ENCODE peak calls at places on chromosomes 13 and 19, in six cellular contexts. U, A, D, N, L and C are unnamed samples. For H3K4me1, the result is how much of the 10 kb centered on the place peaks cover.

GRCh38 chr19:30376826-30377425 is 4.7 kb downstream of the ZNF536 start:
- DNase-seq in L (no peak), A (no peak), D (no peak), U (no peak), N (no peak), C (no peak)

GRCh38 chr13:33787051-33787591 is 30.8 kb upstream of the RFC3 start:
- DNase-seq in L (no peak), N (peak), D (no peak), U (no peak), A (peak), C (no peak)

GRCh38 chr19:15453091-15453498 is 3.3 kb upstream of the WIZ start:
- DNase-seq in A (no peak), L (no peak), D (peak), U (no peak), N (peak), C (no peak)

GRCh38 chr19:13796301-13797057 is 1.2 kb downstream of the ZSWIM4 start:
- DNase-seq in D (no peak), L (peak), N (peak), A (no peak), U (peak), C (peak)

GRCh38 chr13:33057019-33057785 is 41.0 kb downstream of the KL start:
- DNase-seq in U (no peak), N (peak), A (peak), D (no peak), L (no peak), C (no peak)

GRCh38 chr13:29679357-29680050 is 84.0 kb upstream of the SLC7A1 start:
- DNase-seq in L (peak), N (no peak), D (no peak), A (no peak), U (no peak), C (no peak)

GRCh38 chr19:5897189-5897969 is 6.2 kb downstream of the NDUFA11 start:
- DNase-seq in D (no peak), L (no peak), A (no peak), N (no peak), U (no peak), C (no peak)

GRCh38 chr19:3617463-3617862 is 9.1 kb downstream of the CACTIN start:
- DNase-seq in A (no peak), N (no peak), U (peak), L (no peak), D (no peak), C (no peak)

GRCh38 chr19:5269279-5269678 is 71.3 kb downstream of the PTPRS start:
- DNase-seq in L (no peak), A (no peak), D (no peak), N (no peak), U (no peak), C (no peak)

GRCh38 chr19:602391-603301 is 13.0 kb downstream of the HCN2 start:
- DNase-seq in N (no peak), U (no peak), D (no peak), L (no peak), A (no peak), C (no peak)

GRCh38 chr19:31146546-31147183 is 202.6 kb downstream of the TSHZ3 start:
- DNase-seq in L (no peak), A (no peak), U (no peak), D (no peak), N (peak), C (no peak)

GRCh38 chr19:52535831-52536800 is 8.6 kb downstream of the ZNF808 start:
- DNase-seq in L (peak), U (peak), A (peak), N (peak), D (peak), C (peak)

GRCh38 chr13:108427355-108427754 is 157.8 kb downstream of the TNFSF13B start:
- DNase-seq in A (no peak), L (no peak), D (no peak), U (no peak), N (no peak), C (no peak)

GRCh38 chr13:51683537-51684050 is 99.3 kb downstream of the WDFY2 start:
- DNase-seq in A (no peak), D (no peak), N (no peak), U (no peak), L (no peak), C (no peak)

GRCh38 chr19:53892981-53893325 is 11.0 kb downstream of the PRKCG start:
- DNase-seq in L (no peak), A (peak), N (no peak), D (no peak), U (no peak), C (no peak)

GRCh38 chr19:18896421-18896841 is 473 bp upstream of the CERS1 start:
- DNase-seq in A (peak), L (no peak), N (peak), U (no peak), D (peak), C (no peak)

GRCh38 chr19:543912-544608 is at the start of gene GZMM:
- DNase-seq in A (peak), D (no peak), N (no peak), U (no peak), L (no peak), C (no peak)

GRCh38 chr19:19948800-19949199 is 48.1 kb downstream of the ZNF93 start:
- DNase-seq in D (no peak), N (no peak), A (no peak), L (no peak), U (no peak), C (no peak)

GRCh38 chr13:46339035-46339666 is 47.9 kb downstream of the RUBCNL start:
- DNase-seq in D (no peak), A (no peak), N (peak), U (no peak), L (no peak), C (peak)

GRCh38 chr19:21233691-21234090 is 91.9 kb downstream of the ZNF431 start:
- DNase-seq in D (no peak), N (no peak), U (no peak), A (no peak), L (no peak), C (no peak)

GRCh38 chr19:5823579-5824281 is 15.8 kb downstream of the FUT6 start:
- DNase-seq in A (no peak), N (no peak), U (no peak), L (no peak), D (no peak), C (no peak)

GRCh38 chr19:991174-991931 is 7.2 kb downstream of the WDR18 start:
- DNase-seq in U (no peak), N (peak), L (no peak), A (no peak), D (peak), C (no peak)

GRCh38 chr13:40401911-40402776 is 264.3 kb downstream of the FOXO1 start:
- DNase-seq in N (peak), L (peak), U (peak), D (no peak), A (peak), C (peak)

GRCh38 chr13:36453518-36453917 is 21.2 kb downstream of the CCNA1 start:
- DNase-seq in D (peak), A (peak), U (no peak), L (no peak), N (peak), C (no peak)

GRCh38 chr19:45667620-45668341 is at the start of gene GIPR:
- DNase-seq in U (no peak), A (peak), D (peak), L (peak), N (peak), C (peak)

GRCh38 chr13:94408300-94409036 is 71.0 kb downstream of the DCT start:
- DNase-seq in D (no peak), N (no peak), L (no peak), U (no peak), A (no peak), C (no peak)

GRCh38 chr13:30730526-30730925 is 4.8 kb upstream of the ALOX5AP start:
- DNase-seq in N (no peak), L (no peak), U (no peak), D (no peak), A (no peak), C (no peak)

GRCh38 chr13:88086577-88086976 is 415.4 kb downstream of the SLITRK5 start:
- DNase-seq in N (peak), L (no peak), U (no peak), A (no peak), D (no peak), C (no peak)

GRCh38 chr19:44303976-44304568 is 753 bp downstream of the ZNF235 start:
- DNase-seq in A (peak), L (no peak), N (peak), D (peak), U (no peak), C (no peak)

GRCh38 chr13:22053053-22053452 is 382.2 kb downstream of the FGF9 start:
- DNase-seq in A (no peak), N (no peak), D (no peak), L (no peak), U (no peak), C (no peak)

GRCh38 chr19:56765107-56765506 is 75.4 kb downstream of the PEG3 start:
- DNase-seq in N (peak), A (peak), D (no peak), L (peak), U (no peak), C (peak)

GRCh38 chr13:112057736-112058518 is 9.0 kb upstream of the SOX1 start:
- DNase-seq in N (no peak), L (no peak), D (no peak), U (no peak), A (peak), C (no peak)

GRCh38 chr13:113553541-113554332 is 30.8 kb upstream of the TFDP1 start:
- DNase-seq in D (no peak), A (no peak), U (peak), L (no peak), N (no peak), C (no peak)

GRCh38 chr19:44003461-44004134 is 841 bp downstream of the ZNF230 start:
- DNase-seq in U (no peak), L (no peak), A (no peak), N (peak), D (peak), C (no peak)

GRCh38 chr13:110419946-110420345 is 112.9 kb downstream of the COL4A2 start:
- DNase-seq in N (no peak), L (no peak), A (no peak), U (no peak), D (no peak), C (no peak)

GRCh38 chr13:110417537-110417908 is 110.4 kb downstream of the COL4A2 start:
- DNase-seq in L (no peak), A (no peak), D (peak), N (peak), U (no peak), C (no peak)

GRCh38 chr13:110419391-110419791 is 112.3 kb downstream of the COL4A2 start:
- DNase-seq in U (no peak), D (no peak), N (no peak), A (no peak), L (no peak), C (no peak)

GRCh38 chr13:110420626-110421025 is 113.5 kb downstream of the COL4A2 start:
- DNase-seq in N (no peak), U (no peak), A (no peak), L (no peak), D (no peak), C (no peak)

GRCh38 chr13:110418944-110419343 is 111.9 kb downstream of the COL4A2 start:
- DNase-seq in N (no peak), L (no peak), A (no peak), U (no peak), D (no peak), C (no peak)
- H3K4me1 ChIP-seq in N (under half), L (under half), A (under half), U (under half), D (under half), C (under half)

GRCh38 chr19:8390617-8390981 is 439 bp downstream of the RAB11B start:
- DNase-seq in D (peak), N (peak), L (peak), U (peak), A (peak), C (peak)

GRCh38 chr19:8392017-8392591 is 1.9 kb downstream of the RAB11B start:
- DNase-seq in N (peak), U (no peak), L (peak), A (no peak), D (no peak), C (no peak)

GRCh38 chr19:8389891-8390616 is at the start of gene RAB11B:
- DNase-seq in A (peak), N (peak), D (peak), L (peak), U (peak), C (peak)

GRCh38 chr19:8393192-8393870 is 3.2 kb downstream of the RAB11B start:
- DNase-seq in A (no peak), N (no peak), U (no peak), D (no peak), L (no peak), C (no peak)

DNA sequence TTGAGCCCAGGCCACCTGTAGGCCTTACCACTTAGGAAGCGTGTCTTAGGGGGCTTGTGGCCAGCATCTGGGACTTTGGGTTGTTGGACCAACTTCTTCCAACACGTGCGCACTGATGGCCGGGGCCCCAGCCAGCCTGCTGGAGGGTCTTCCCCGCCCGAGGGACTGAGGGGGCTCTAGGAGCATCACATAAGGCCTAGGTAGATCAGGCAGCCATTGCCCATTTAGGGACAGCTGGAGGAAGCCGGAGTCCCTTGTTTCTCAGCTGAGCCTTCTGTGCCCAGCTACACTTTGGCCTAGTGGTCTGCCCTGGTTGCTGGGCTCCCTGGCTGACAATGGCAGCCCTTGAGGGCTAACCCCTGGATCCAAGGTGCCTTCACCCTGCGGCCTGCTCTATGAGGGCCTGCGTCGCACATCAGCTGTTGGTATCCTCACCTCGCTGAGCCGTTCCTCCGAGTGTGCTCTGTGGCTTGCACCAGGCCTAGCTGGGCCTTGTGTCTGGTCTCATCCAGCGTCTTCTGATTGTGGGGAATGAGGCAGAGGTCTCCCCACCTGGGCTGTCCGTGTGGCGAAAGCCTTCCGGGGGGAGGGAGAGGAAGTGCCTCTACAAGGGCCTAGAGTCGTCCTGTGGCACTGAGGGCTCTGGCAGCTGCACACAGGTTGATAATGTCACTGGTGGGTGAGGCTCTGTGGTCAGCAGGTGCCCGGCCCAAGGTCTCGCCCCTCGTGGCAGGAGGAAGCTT is 1.3 kb downstream of the RAB11B start:
- DNase-seq in D (no peak), U (no peak), N (no peak), L (peak), A (no peak), C (no peak)
- H3K27ac ChIP-seq in D (peak), U (peak), N (peak), L (peak), A (peak), C (peak)

DNA sequence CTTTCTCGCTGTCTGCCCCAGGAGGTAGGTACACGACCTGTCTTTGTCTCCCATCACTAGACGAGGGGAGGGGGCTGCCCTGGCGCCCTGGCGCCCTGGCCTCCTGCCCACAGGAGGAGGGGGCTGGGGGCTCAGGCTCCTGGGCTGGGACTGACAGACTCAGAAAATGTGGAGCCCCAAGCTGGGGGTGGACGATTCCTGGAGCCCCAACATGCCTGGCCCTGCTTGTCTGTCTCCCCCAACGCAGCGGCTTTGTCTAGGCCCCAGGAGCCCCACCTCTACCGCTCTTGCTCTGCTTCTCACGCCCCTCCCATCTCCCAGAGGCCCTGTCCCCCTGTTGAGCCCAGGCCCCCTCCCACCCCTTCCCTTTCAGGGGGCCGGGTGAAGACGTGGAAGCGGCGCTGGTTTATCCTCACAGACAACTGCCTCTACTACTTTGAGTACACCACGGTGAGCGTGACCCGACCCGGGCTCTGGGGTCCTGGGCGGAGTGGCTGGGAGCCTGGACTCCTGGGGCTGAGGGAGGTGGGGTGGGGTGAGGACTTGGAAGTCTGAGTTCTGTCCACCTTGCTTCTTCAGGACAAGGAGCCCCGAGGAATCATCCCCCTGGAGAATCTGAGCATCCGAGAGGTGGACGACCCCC is 8.6 kb downstream of the CYTH2 start:
- DNase-seq in N (no peak), D (no peak), L (no peak), U (no peak), A (no peak), C (no peak)
- H3K4me1 ChIP-seq in N (under half), D (under half), L (under half), U (under half), A (under half), C (under half)

DNA sequence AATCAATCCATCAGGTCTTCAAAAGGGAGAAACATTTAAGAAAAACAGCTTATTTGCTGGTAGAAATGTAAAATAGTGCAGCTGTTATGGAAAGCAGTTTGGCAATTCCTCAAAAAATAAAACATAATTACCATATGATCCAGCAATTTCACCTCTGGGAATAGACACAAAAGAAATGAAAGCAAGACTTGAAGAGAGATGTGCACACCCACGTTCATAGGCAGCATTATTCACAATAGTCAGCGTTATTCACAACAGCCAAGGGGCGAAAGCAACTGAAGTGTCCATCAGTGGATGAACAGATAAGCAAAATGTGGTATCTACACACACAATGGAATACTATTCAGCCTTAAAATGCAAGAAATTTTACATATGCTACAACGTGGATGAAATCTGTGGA is 45.1 kb upstream of the DOCK9 start:
- DNase-seq in N (no peak), D (no peak), U (no peak), A (no peak), L (no peak), C (no peak)
- H3K27ac ChIP-seq in N (no peak), D (no peak), U (no peak), A (no peak), L (no peak), C (no peak)

GRCh38 chr19:41932259-41933130 is 4.2 kb upstream of the ERFL start:
- DNase-seq in U (no peak), L (no peak), N (no peak), D (no peak), A (no peak), C (no peak)
- H3K4me1 ChIP-seq in U (under half), L (under half), N (under half), D (under half), A (half or more), C (under half)

DNA sequence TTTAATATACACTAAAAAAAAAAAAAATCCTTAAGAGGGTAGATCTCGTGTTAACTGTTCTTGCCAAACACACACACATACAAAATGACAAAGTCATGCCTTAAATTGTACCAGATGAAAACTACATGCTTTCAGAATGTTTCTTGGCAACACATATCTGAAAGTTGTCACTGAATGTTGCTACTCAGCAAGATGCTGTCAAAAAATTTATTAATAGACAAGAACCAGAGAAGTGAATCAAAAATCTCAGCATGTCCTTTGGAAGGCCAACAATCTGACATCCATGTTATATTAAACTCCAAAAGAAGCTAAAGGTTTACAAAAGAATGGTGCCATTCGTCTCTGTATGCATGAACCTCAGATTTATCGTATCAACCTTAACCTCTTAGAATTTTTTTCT is 1746.2 kb upstream of the PRR20A start:
- DNase-seq in N (no peak), D (no peak), A (no peak), L (no peak), U (no peak), C (no peak)
- H3K27ac ChIP-seq in N (no peak), D (no peak), A (no peak), L (no peak), U (no peak), C (no peak)